ENCODE peak calls at places on chromosomes 6 and 20, in six cellular contexts. Y, Q, N, V, A and J are unnamed samples.

GRCh38 chr20:22768779-22769178 is 184.4 kb upstream of the FOXA2 start:
- DNase-seq in N (no peak), Q (no peak), V (peak), A (no peak), Y (no peak), J (no peak)

GRCh38 chr20:40488401-40488800 is 200.6 kb downstream of the MAFB start:
- DNase-seq in N (no peak), A (peak), Q (no peak), V (no peak), Y (no peak), J (no peak)

GRCh38 chr6:2492686-2493523 is 247.5 kb upstream of the GMDS start:
- DNase-seq in V (no peak), Y (no peak), N (no peak), Q (no peak), A (no peak), J (no peak)

GRCh38 chr6:33781105-33781975 is 7.6 kb downstream of the LEMD2 start:
- DNase-seq in N (no peak), A (peak), V (peak), Y (no peak), Q (no peak), J (no peak)

GRCh38 chr6:8006208-8006607 is 58.0 kb downstream of the BLOC1S5 start:
- DNase-seq in V (peak), Q (peak), Y (no peak), N (no peak), A (peak), J (no peak)

GRCh38 chr6:15368186-15368585 is 122.3 kb downstream of the JARID2 start:
- DNase-seq in Q (no peak), V (no peak), Y (no peak), A (no peak), N (no peak), J (no peak)

GRCh38 chr20:39645130-39645529 is 683.0 kb downstream of the DHX35 start:
- DNase-seq in Q (no peak), A (no peak), N (no peak), Y (no peak), V (no peak), J (no peak)

GRCh38 chr6:73704260-73704659 is 8.3 kb downstream of the CD109 start:
- DNase-seq in Q (no peak), A (peak), Y (no peak), V (peak), N (no peak), J (no peak)

GRCh38 chr6:125749864-125750691 is 646 bp downstream of the HEY2 start:
- DNase-seq in Q (peak), Y (no peak), N (no peak), A (no peak), V (no peak), J (no peak)

GRCh38 chr6:128630213-128630612 is 109.8 kb upstream of the PTPRK start:
- DNase-seq in Q (peak), A (peak), Y (no peak), N (no peak), V (no peak), J (no peak)

GRCh38 chr6:131657630-131658111 is 20.6 kb downstream of the ENPP3 start:
- DNase-seq in A (peak), Q (no peak), V (peak), N (no peak), Y (no peak), J (no peak)

GRCh38 chr6:37208793-37209192 is 38.8 kb downstream of the PIM1 start:
- DNase-seq in A (no peak), V (no peak), Y (no peak), N (no peak), Q (no peak), J (no peak)

GRCh38 chr6:17904491-17905120 is 82.8 kb downstream of the KIF13A start:
- DNase-seq in Y (no peak), Q (no peak), A (no peak), N (no peak), V (no peak), J (no peak)

GRCh38 chr6:150478651-150479498 is 110.1 kb downstream of the IYD start:
- DNase-seq in N (no peak), Q (no peak), A (no peak), Y (no peak), V (peak), J (no peak)

GRCh38 chr6:16564430-16564829 is 196.8 kb downstream of the ATXN1 start:
- DNase-seq in N (no peak), V (peak), Q (no peak), A (no peak), Y (no peak), J (no peak)
- TF ChIP-seq CTCF in N (no peak), V (no peak), Q (no peak), A (no peak), Y (no peak), J (no peak)

DNA sequence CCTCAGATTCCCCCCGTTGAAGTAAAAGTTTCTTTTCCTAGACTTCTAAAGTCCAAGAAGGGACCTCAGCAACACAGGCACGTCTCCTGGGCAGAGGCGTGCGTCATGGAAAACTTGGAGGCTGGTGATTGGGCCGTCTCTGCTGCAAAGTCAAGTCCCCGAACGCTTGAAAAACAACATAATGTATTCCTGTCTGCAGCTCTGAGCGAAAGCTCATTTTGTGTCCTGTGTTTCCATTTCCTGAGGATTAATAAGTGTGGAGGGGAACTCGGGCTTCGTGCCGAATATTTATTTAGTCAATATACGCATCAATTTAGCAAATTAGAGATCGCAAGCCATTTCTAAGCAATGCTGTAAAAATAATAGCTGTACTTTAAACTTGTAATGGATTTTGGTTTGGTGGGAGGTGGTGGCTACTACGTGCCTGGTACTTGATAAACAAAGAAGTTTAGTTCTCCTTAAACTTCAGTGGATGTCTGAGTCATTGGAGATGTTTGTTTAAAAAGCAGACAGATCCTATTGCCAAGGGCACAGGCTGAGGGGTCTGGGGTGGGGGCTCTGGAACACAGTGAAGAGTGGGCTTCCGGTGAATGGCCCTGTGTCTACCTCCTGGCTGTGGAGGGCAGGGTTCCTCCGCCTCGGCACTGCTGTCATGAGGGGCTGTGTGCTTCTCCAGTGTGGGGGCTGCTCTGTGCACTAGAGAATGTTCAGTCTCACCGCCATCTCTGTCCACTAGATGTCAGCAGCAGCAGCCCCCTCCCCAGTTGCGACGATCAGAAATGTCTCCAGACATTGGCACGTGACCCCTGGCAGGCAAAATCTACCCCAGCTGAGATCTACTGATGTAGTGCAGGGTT is 21.8 kb downstream of the PCK1 start:
- DNase-seq in V (peak), Q (no peak), Y (no peak), N (no peak), A (no peak), J (no peak)
- TF ChIP-seq CTCF in V (peak), Q (no peak), Y (no peak), N (no peak), A (no peak), J (no peak)

DNA sequence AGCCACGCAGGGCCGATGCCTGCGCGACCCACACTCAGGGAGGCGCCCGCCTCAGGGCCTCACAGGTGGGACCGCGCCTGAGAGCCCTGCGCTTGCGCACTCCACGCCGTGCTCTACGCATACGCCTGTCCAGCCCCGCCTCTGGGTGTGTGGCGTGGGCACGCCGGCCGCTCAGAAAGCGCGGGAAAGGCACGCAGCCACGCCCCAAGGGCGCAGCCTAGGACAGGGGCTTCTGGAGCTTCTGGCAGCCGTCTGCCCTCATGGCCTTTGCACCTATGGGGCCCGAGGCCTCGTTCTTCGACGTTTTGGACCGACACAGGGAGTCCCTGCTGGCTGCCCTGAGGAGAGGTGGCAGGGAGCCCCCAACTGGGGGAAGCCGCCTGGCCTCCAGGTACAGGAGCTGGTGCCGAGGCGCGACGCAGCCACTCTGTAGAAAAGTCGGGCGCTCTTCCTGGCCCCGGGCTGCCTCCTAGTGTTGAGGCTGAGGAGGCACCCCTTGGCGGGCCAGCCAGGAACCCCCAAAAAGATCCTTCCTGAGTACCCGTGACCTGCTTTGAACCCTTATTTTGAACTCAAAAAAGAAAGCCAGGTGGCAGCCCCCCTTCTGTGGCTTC is at the start of gene SPO11:
- DNase-seq in N (no peak), V (no peak), Y (no peak), Q (no peak), A (no peak), J (no peak)
- TF ChIP-seq CTCF in N (no peak), V (peak), Y (no peak), Q (no peak), A (peak), J (no peak)

DNA sequence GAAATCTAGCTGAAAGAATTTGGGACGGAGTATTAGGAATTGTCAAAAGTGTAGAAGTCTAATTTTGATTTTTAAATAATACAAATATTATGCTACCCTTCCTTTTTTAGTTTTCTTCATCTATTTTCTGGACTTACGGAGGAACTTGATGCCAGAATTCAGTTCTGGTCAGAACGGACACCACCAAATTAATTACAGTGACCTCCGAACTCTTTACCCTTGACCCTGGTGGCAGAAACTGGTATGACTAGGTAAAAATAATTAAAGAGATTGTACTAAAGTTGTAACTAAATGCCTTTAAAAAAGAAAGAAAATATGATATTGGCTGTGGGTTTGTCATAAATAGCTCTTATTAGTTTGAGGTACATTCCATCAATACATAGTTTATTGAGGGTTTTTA is 751.1 kb upstream of the MAP3K7 start:
- DNase-seq in Y (no peak), Q (no peak), N (no peak), A (no peak), V (no peak), J (no peak)
- TF ChIP-seq CTCF in Y (no peak), Q (no peak), N (no peak), A (peak), V (peak), J (no peak)

GRCh38 chr6:45500924-45501816 is 123.4 kb upstream of the SUPT3H start:
- DNase-seq in Y (no peak), V (peak), A (no peak), N (no peak), Q (no peak), J (no peak)
- TF ChIP-seq CTCF in Y (no peak), V (peak), A (no peak), N (no peak), Q (no peak), J (no peak)